ENCODE peak calls at places on chromosomes 4 and X, in five cellular contexts. W, N, A, J and R are unnamed samples.

GRCh38 chrX:38717871-38718270 is 83.4 kb upstream of the MID1IP1 start:
- DNase-seq in W (no peak), N (no peak), A (no peak), J (no peak), R (peak)

GRCh38 chr4:139266583-139267257 is 13.3 kb downstream of the MGARP start:
- DNase-seq in W (no peak), N (peak), A (peak), J (peak), R (peak)

GRCh38 chrX:140767646-140768045 is 58.1 kb downstream of the LINC00632 start:
- DNase-seq in W (no peak), N (no peak), A (no peak), J (no peak), R (no peak)

GRCh38 chr4:8262637-8263322 is 6.8 kb upstream of the HTRA3 start:
- DNase-seq in W (no peak), N (no peak), A (no peak), J (no peak), R (no peak)

GRCh38 chrX:18873189-18873791 is 110.6 kb downstream of the PHKA2 start:
- DNase-seq in W (no peak), N (peak), A (no peak), J (peak), R (no peak)

GRCh38 chr4:24003476-24003875 is 113.6 kb upstream of the PPARGC1A start:
- DNase-seq in W (no peak), N (no peak), A (no peak), J (no peak), R (no peak)

GRCh38 chr4:153001626-153002025 is 65.5 kb downstream of the FHDC1 start:
- DNase-seq in W (peak), N (no peak), A (no peak), J (no peak), R (no peak)

GRCh38 chr4:86549163-86549788 is 44.8 kb upstream of the PTPN13 start:
- DNase-seq in W (no peak), N (no peak), A (no peak), J (no peak), R (no peak)

GRCh38 chrX:38988301-38988700 is 187.0 kb downstream of the MID1IP1 start:
- DNase-seq in W (no peak), N (no peak), A (no peak), J (no peak), R (no peak)

GRCh38 chr4:185165605-185166063 is 22.6 kb downstream of the SLC25A4 start:
- DNase-seq in W (no peak), N (no peak), A (no peak), J (no peak), R (no peak)

GRCh38 chrX:91434351-91435168 is at the start of gene PABPC5:
- DNase-seq in W (no peak), N (peak), A (peak), J (peak), R (no peak)

GRCh38 chrX:8981742-8982141 is 52.2 kb downstream of the FAM9B start:
- DNase-seq in W (no peak), N (no peak), A (no peak), J (no peak), R (no peak)

GRCh38 chr4:154491341-154491679 is 289 bp downstream of the DCHS2 start:
- DNase-seq in W (no peak), N (peak), A (no peak), J (no peak), R (peak)

GRCh38 chr4:16684083-16684482 is 214.4 kb downstream of the LDB2 start:
- DNase-seq in W (no peak), N (no peak), A (no peak), J (no peak), R (no peak)

GRCh38 chrX:153762636-153763173 is 1.3 kb upstream of the PLXNB3 start:
- DNase-seq in W (no peak), N (no peak), A (no peak), J (no peak), R (peak)

GRCh38 chrX:153765138-153766079 is 1.4 kb downstream of the PLXNB3 start:
- DNase-seq in W (peak), N (peak), A (peak), J (peak), R (peak)

GRCh38 chrX:153764786-153765137 is 713 bp downstream of the PLXNB3 start:
- DNase-seq in W (no peak), N (peak), A (no peak), J (no peak), R (no peak)

GRCh38 chrX:153763298-153763932 is 634 bp upstream of the PLXNB3 start:
- DNase-seq in W (no peak), N (peak), A (no peak), J (no peak), R (peak)

DNA sequence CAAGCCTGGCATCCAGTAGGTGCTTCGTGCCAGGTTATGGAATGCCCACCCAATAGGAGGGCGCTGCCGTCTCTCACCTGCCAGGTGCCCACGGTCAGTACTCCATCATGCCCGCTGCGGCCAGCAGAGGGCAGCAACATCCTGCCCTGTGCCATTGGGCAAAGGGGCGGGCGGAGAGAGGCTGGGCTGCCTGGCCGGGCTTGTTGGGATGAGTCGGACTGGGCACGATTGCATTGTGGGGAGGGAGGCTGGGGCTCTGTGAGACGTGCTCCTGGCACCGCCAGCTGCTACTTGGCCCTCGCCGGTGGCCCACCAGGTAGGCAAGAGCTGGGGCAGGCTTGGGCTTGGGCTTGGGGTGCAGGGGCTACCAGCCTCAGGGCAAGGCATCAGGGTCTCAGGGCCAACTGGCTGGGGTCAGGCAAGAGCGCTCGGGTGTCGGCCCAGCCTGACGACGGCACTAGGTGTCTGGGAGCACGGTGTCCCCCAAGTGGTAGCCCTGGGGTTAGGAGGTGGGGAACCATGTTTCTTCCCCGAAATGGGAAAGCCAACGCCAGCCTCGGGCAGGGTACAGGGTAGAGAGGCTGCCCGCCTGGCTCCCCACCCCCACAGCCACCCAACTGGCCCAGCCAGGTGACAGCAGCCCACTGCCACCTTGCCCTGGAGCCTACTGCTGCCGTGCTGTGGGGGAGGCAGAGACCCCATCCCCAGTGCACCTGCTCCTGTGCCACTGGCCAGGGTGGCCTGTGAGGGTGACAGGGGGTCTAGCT is at the start of gene PLXNB3:
- DNase-seq in W (peak), N (peak), A (peak), J (peak), R (peak)
- H3K27ac ChIP-seq in W (peak), N (peak), A (peak), J (peak), R (peak)

GRCh38 chr4:6892190-6892908 is 17.3 kb upstream of the TBC1D14 start:
- DNase-seq in W (no peak), N (no peak), A (no peak), J (no peak), R (peak)

GRCh38 chr4:6894086-6894478 is 15.5 kb upstream of the TBC1D14 start:
- DNase-seq in W (no peak), N (no peak), A (no peak), J (no peak), R (no peak)

GRCh38 chr4:6892909-6893202 is 16.8 kb upstream of the TBC1D14 start:
- DNase-seq in W (no peak), N (no peak), A (no peak), J (no peak), R (no peak)

GRCh38 chr4:6894528-6895498 is 14.8 kb upstream of the TBC1D14 start:
- DNase-seq in W (no peak), N (no peak), A (no peak), J (no peak), R (no peak)

GRCh38 chr4:6893449-6894085 is 16.1 kb upstream of the TBC1D14 start:
- DNase-seq in W (no peak), N (no peak), A (no peak), J (no peak), R (no peak)
- H3K27ac ChIP-seq in W (no peak), N (no peak), A (no peak), J (no peak), R (no peak)

GRCh38 chr4:69823048-69823447 is 36.9 kb downstream of the SULT1E1 start:
- DNase-seq in W (no peak), N (no peak), A (no peak), J (no peak), R (no peak)
- H3K27ac ChIP-seq in W (no peak), N (no peak), A (no peak), J (no peak), R (no peak)

GRCh38 chrX:107730991-107731766 is 44.4 kb downstream of the TSC22D3 start:
- DNase-seq in W (no peak), N (no peak), A (no peak), J (no peak), R (no peak)
- H3K27ac ChIP-seq in W (peak), N (peak), A (peak), J (peak), R (no peak)

DNA sequence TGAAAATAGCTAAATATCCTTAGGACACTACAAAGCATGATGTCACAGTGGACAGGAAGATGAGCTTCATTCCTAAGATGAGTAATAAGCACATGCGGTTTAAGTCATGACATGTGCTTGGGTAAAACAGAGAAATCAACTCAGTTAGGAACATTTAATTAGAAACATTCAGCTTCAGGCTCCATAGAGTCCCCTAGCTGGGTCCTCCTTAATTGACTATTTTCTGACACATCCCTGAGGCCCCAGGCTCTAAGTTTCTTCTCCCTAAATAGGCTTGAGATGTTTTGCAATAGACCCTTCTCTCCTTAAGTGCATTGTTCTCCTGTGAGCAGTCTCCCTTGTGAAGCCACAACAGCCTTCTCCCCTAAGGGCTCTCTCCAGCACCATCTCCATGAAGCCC is 70.4 kb upstream of the ANXA3 start:
- DNase-seq in W (no peak), N (no peak), A (no peak), J (no peak), R (no peak)
- H3K27ac ChIP-seq in W (no peak), N (no peak), A (no peak), J (no peak), R (no peak)